ENCODE peak calls at places on chromosomes 4 and X, in seven cellular contexts. One of them, this sample, is unnamed. For H3K4me1, the result is how much of the 10 kb centered on the place peaks cover.

GRCh38 chr4:13989496-13989895 is 362.0 kb upstream of the BOD1L1 start:
- DNase-seq in psoas muscle: no peak
- DNase-seq in left ventricle myocardium inferior: no peak
- DNase-seq in left lung: no peak
- DNase-seq in suprapubic skin: no peak
- DNase-seq in upper lobe of right lung: no peak
- DNase-seq in lung: no peak
- DNase-seq in this sample: no peak

GRCh38 chr4:58166496-58166895 is 1056.3 kb upstream of the IGFBP7 start:
- DNase-seq in psoas muscle: no peak
- DNase-seq in left ventricle myocardium inferior: peak
- DNase-seq in left lung: no peak
- DNase-seq in suprapubic skin: no peak
- DNase-seq in upper lobe of right lung: no peak
- DNase-seq in lung: no peak
- DNase-seq in this sample: no peak

GRCh38 chrX:50068293-50068568 is 132.6 kb downstream of the AKAP4 start:
- DNase-seq in psoas muscle: no peak
- DNase-seq in left ventricle myocardium inferior: no peak
- DNase-seq in left lung: no peak
- DNase-seq in suprapubic skin: no peak
- DNase-seq in upper lobe of right lung: no peak
- DNase-seq in lung: no peak
- DNase-seq in this sample: no peak

GRCh38 chrX:85379174-85379907 is at the start of gene POF1B:
- DNase-seq in psoas muscle: no peak
- DNase-seq in left ventricle myocardium inferior: no peak
- DNase-seq in left lung: peak
- DNase-seq in suprapubic skin: no peak
- DNase-seq in upper lobe of right lung: no peak
- DNase-seq in lung: no peak
- DNase-seq in this sample: no peak

GRCh38 chrX:124981420-124981819 is 338.3 kb upstream of the TEX13C start:
- DNase-seq in psoas muscle: no peak
- DNase-seq in left ventricle myocardium inferior: no peak
- DNase-seq in left lung: no peak
- DNase-seq in suprapubic skin: no peak
- DNase-seq in upper lobe of right lung: no peak
- DNase-seq in lung: no peak
- DNase-seq in this sample: no peak

GRCh38 chr4:174316954-174317353 is 33.2 kb downstream of the CEP44 start:
- DNase-seq in psoas muscle: no peak
- DNase-seq in left ventricle myocardium inferior: no peak
- DNase-seq in left lung: no peak
- DNase-seq in suprapubic skin: no peak
- DNase-seq in upper lobe of right lung: no peak
- DNase-seq in lung: no peak
- DNase-seq in this sample: no peak

GRCh38 chr4:79046191-79046590 is 107.0 kb upstream of the PAQR3 start:
- DNase-seq in psoas muscle: no peak
- DNase-seq in left ventricle myocardium inferior: no peak
- DNase-seq in left lung: no peak
- DNase-seq in suprapubic skin: no peak
- DNase-seq in upper lobe of right lung: no peak
- DNase-seq in lung: no peak
- DNase-seq in this sample: no peak

GRCh38 chr4:67928547-67928946 is 34.7 kb downstream of the TMPRSS11A start:
- DNase-seq in psoas muscle: no peak
- DNase-seq in left ventricle myocardium inferior: no peak
- DNase-seq in left lung: no peak
- DNase-seq in suprapubic skin: no peak
- DNase-seq in upper lobe of right lung: no peak
- DNase-seq in lung: no peak
- DNase-seq in this sample: no peak

GRCh38 chr4:13285336-13285735 is 198.8 kb downstream of the RAB28 start:
- DNase-seq in psoas muscle: no peak
- DNase-seq in left ventricle myocardium inferior: no peak
- DNase-seq in left lung: no peak
- DNase-seq in suprapubic skin: no peak
- DNase-seq in upper lobe of right lung: no peak
- DNase-seq in lung: no peak
- DNase-seq in this sample: no peak

GRCh38 chrX:53257670-53258423 is 23.5 kb downstream of the IQSEC2 start:
- DNase-seq in psoas muscle: no peak
- DNase-seq in left ventricle myocardium inferior: no peak
- DNase-seq in left lung: no peak
- DNase-seq in suprapubic skin: no peak
- DNase-seq in upper lobe of right lung: no peak
- DNase-seq in lung: no peak
- DNase-seq in this sample: no peak

GRCh38 chrX:154918060-154918483 is 31.9 kb downstream of the F8A1 start:
- DNase-seq in psoas muscle: peak
- DNase-seq in left ventricle myocardium inferior: peak
- DNase-seq in left lung: peak
- DNase-seq in suprapubic skin: no peak
- DNase-seq in upper lobe of right lung: no peak
- DNase-seq in lung: peak
- DNase-seq in this sample: peak

GRCh38 chr4:108049406-108049805 is 59.7 kb downstream of the HADH start:
- DNase-seq in psoas muscle: no peak
- DNase-seq in left ventricle myocardium inferior: no peak
- DNase-seq in left lung: no peak
- DNase-seq in suprapubic skin: no peak
- DNase-seq in upper lobe of right lung: no peak
- DNase-seq in lung: no peak
- DNase-seq in this sample: no peak

GRCh38 chrX:110964761-110965160 is 131.2 kb upstream of the PAK3 start:
- DNase-seq in psoas muscle: no peak
- DNase-seq in left ventricle myocardium inferior: no peak
- DNase-seq in left lung: no peak
- DNase-seq in suprapubic skin: no peak
- DNase-seq in upper lobe of right lung: no peak
- DNase-seq in lung: no peak
- DNase-seq in this sample: no peak

GRCh38 chr4:80876810-80877209 is 153.7 kb upstream of the BMP3 start:
- DNase-seq in psoas muscle: no peak
- DNase-seq in left ventricle myocardium inferior: no peak
- DNase-seq in left lung: no peak
- DNase-seq in suprapubic skin: no peak
- DNase-seq in upper lobe of right lung: no peak
- DNase-seq in lung: no peak
- DNase-seq in this sample: no peak

GRCh38 chr4:157172011-157172410 is 48.5 kb upstream of the GRIA2 start:
- DNase-seq in psoas muscle: no peak
- DNase-seq in left ventricle myocardium inferior: no peak
- DNase-seq in left lung: no peak
- DNase-seq in suprapubic skin: no peak
- DNase-seq in upper lobe of right lung: no peak
- DNase-seq in lung: no peak
- DNase-seq in this sample: peak

GRCh38 chrX:40170830-40171512 is 73.2 kb upstream of the BCOR start:
- DNase-seq in psoas muscle: no peak
- DNase-seq in left ventricle myocardium inferior: no peak
- DNase-seq in left lung: no peak
- DNase-seq in suprapubic skin: no peak
- DNase-seq in upper lobe of right lung: no peak
- DNase-seq in lung: no peak
- DNase-seq in this sample: peak

GRCh38 chr4:3488791-3489190 is 25.7 kb downstream of the DOK7 start:
- DNase-seq in psoas muscle: no peak
- DNase-seq in left ventricle myocardium inferior: no peak
- DNase-seq in left lung: no peak
- DNase-seq in suprapubic skin: no peak
- DNase-seq in upper lobe of right lung: no peak
- DNase-seq in lung: no peak
- DNase-seq in this sample: no peak

GRCh38 chrX:69493193-69493592 is 10.9 kb upstream of the NALF2 start:
- DNase-seq in psoas muscle: no peak
- DNase-seq in left ventricle myocardium inferior: no peak
- DNase-seq in left lung: no peak
- DNase-seq in suprapubic skin: no peak
- DNase-seq in upper lobe of right lung: no peak
- DNase-seq in lung: no peak
- DNase-seq in this sample: peak

GRCh38 chr4:29553842-29554241 is 1166.3 kb upstream of the PCDH7 start:
- DNase-seq in psoas muscle: no peak
- DNase-seq in left ventricle myocardium inferior: no peak
- DNase-seq in left lung: no peak
- DNase-seq in suprapubic skin: no peak
- DNase-seq in upper lobe of right lung: no peak
- DNase-seq in lung: no peak
- DNase-seq in this sample: peak

GRCh38 chr4:6575503-6576240 is 683 bp downstream of the MAN2B2 start:
- DNase-seq in psoas muscle: no peak
- DNase-seq in left ventricle myocardium inferior: no peak
- DNase-seq in left lung: no peak
- DNase-seq in suprapubic skin: no peak
- DNase-seq in upper lobe of right lung: no peak
- DNase-seq in lung: no peak
- DNase-seq in this sample: no peak

GRCh38 chr4:173524218-173525117 is 5.6 kb downstream of the HAND2 start:
- DNase-seq in psoas muscle: no peak
- DNase-seq in left ventricle myocardium inferior: no peak
- DNase-seq in left lung: no peak
- DNase-seq in suprapubic skin: no peak
- DNase-seq in upper lobe of right lung: no peak
- DNase-seq in lung: no peak
- DNase-seq in this sample: no peak

GRCh38 chr4:81963506-81964020 is 410.2 kb downstream of the HNRNPD start:
- DNase-seq in psoas muscle: no peak
- DNase-seq in left ventricle myocardium inferior: no peak
- DNase-seq in left lung: no peak
- DNase-seq in suprapubic skin: no peak
- DNase-seq in upper lobe of right lung: no peak
- DNase-seq in lung: no peak
- DNase-seq in this sample: no peak

GRCh38 chr4:30718889-30719252 is 1.3 kb upstream of the PCDH7 start:
- DNase-seq in psoas muscle: no peak
- DNase-seq in left ventricle myocardium inferior: no peak
- DNase-seq in left lung: no peak
- DNase-seq in suprapubic skin: no peak
- DNase-seq in upper lobe of right lung: no peak
- DNase-seq in lung: no peak
- DNase-seq in this sample: peak

GRCh38 chr4:81562093-81562492 is 90.4 kb upstream of the RASGEF1B start:
- DNase-seq in psoas muscle: no peak
- DNase-seq in left ventricle myocardium inferior: no peak
- DNase-seq in left lung: no peak
- DNase-seq in suprapubic skin: no peak
- DNase-seq in upper lobe of right lung: no peak
- DNase-seq in lung: no peak
- DNase-seq in this sample: no peak

GRCh38 chr4:24892778-24893177 is 20.1 kb downstream of the CCDC149 start:
- DNase-seq in psoas muscle: no peak
- DNase-seq in left ventricle myocardium inferior: no peak
- DNase-seq in left lung: no peak
- DNase-seq in suprapubic skin: no peak
- DNase-seq in upper lobe of right lung: no peak
- DNase-seq in lung: no peak
- DNase-seq in this sample: no peak

GRCh38 chr4:9988349-9988748 is 32.9 kb downstream of the SLC2A9 start:
- DNase-seq in psoas muscle: no peak
- DNase-seq in left ventricle myocardium inferior: no peak
- DNase-seq in left lung: no peak
- DNase-seq in suprapubic skin: no peak
- DNase-seq in upper lobe of right lung: no peak
- DNase-seq in lung: no peak
- DNase-seq in this sample: no peak

GRCh38 chr4:99856166-99856565 is 38.1 kb downstream of the LAMTOR3 start:
- DNase-seq in psoas muscle: no peak
- DNase-seq in left ventricle myocardium inferior: no peak
- DNase-seq in left lung: no peak
- DNase-seq in suprapubic skin: no peak
- DNase-seq in upper lobe of right lung: no peak
- DNase-seq in lung: no peak
- DNase-seq in this sample: no peak

GRCh38 chr4:99853993-99854392 is 37.4 kb downstream of the DAPP1 start:
- DNase-seq in psoas muscle: no peak
- DNase-seq in left ventricle myocardium inferior: no peak
- DNase-seq in left lung: no peak
- DNase-seq in suprapubic skin: no peak
- DNase-seq in upper lobe of right lung: no peak
- DNase-seq in lung: no peak
- DNase-seq in this sample: no peak

GRCh38 chr4:99859618-99860017 is 34.6 kb downstream of the LAMTOR3 start:
- DNase-seq in psoas muscle: no peak
- DNase-seq in left ventricle myocardium inferior: no peak
- DNase-seq in left lung: no peak
- DNase-seq in suprapubic skin: no peak
- DNase-seq in upper lobe of right lung: no peak
- DNase-seq in lung: no peak
- DNase-seq in this sample: no peak

GRCh38 chr4:99855677-99856076 is 38.5 kb downstream of the LAMTOR3 start:
- DNase-seq in psoas muscle: no peak
- DNase-seq in left ventricle myocardium inferior: no peak
- DNase-seq in left lung: no peak
- DNase-seq in suprapubic skin: no peak
- DNase-seq in upper lobe of right lung: no peak
- DNase-seq in lung: no peak
- DNase-seq in this sample: no peak

GRCh38 chr4:99857302-99857701 is 36.9 kb downstream of the LAMTOR3 start:
- DNase-seq in psoas muscle: no peak
- DNase-seq in left ventricle myocardium inferior: no peak
- DNase-seq in left lung: no peak
- DNase-seq in suprapubic skin: no peak
- DNase-seq in upper lobe of right lung: no peak
- DNase-seq in lung: no peak
- DNase-seq in this sample: no peak
- H3K4me1 ChIP-seq in psoas muscle: under half
- H3K4me1 ChIP-seq in left ventricle myocardium inferior: under half
- H3K4me1 ChIP-seq in left lung: under half
- H3K4me1 ChIP-seq in suprapubic skin: under half
- H3K4me1 ChIP-seq in upper lobe of right lung: under half
- H3K4me1 ChIP-seq in lung: under half
- H3K4me1 ChIP-seq in this sample: under half

GRCh38 chr4:7887415-7887814 is 52.2 kb downstream of the AFAP1 start:
- DNase-seq in psoas muscle: no peak
- DNase-seq in left ventricle myocardium inferior: no peak
- DNase-seq in left lung: no peak
- DNase-seq in suprapubic skin: no peak
- DNase-seq in upper lobe of right lung: no peak
- DNase-seq in lung: no peak
- DNase-seq in this sample: no peak
- H3K4me3 ChIP-seq in psoas muscle: no peak
- H3K4me3 ChIP-seq in left ventricle myocardium inferior: no peak
- H3K4me3 ChIP-seq in left lung: no peak
- H3K4me3 ChIP-seq in suprapubic skin: no peak
- H3K4me3 ChIP-seq in upper lobe of right lung: no peak
- H3K4me3 ChIP-seq in lung: no peak
- H3K4me3 ChIP-seq in this sample: no peak

GRCh38 chrX:25022499-25023325 is 6.9 kb upstream of the ARX start:
- DNase-seq in psoas muscle: no peak
- DNase-seq in left ventricle myocardium inferior: no peak
- DNase-seq in left lung: no peak
- DNase-seq in suprapubic skin: no peak
- DNase-seq in upper lobe of right lung: no peak
- DNase-seq in lung: no peak
- DNase-seq in this sample: no peak
- TF ChIP-seq CTCF in psoas muscle: no peak
- TF ChIP-seq CTCF in left ventricle myocardium inferior: no peak
- TF ChIP-seq CTCF in left lung: no peak
- TF ChIP-seq CTCF in suprapubic skin: no peak
- TF ChIP-seq CTCF in upper lobe of right lung: no peak
- TF ChIP-seq CTCF in lung: no peak
- TF ChIP-seq CTCF in this sample: no peak

GRCh38 chr4:186702297-186702696 is 21.4 kb downstream of the FAT1 start:
- DNase-seq in psoas muscle: no peak
- DNase-seq in left ventricle myocardium inferior: no peak
- DNase-seq in left lung: no peak
- DNase-seq in suprapubic skin: no peak
- DNase-seq in upper lobe of right lung: no peak
- DNase-seq in lung: no peak
- DNase-seq in this sample: no peak
- H3K4me1 ChIP-seq in psoas muscle: under half
- H3K4me1 ChIP-seq in left ventricle myocardium inferior: half or more
- H3K4me1 ChIP-seq in left lung: under half
- H3K4me1 ChIP-seq in suprapubic skin: under half
- H3K4me1 ChIP-seq in upper lobe of right lung: under half
- H3K4me1 ChIP-seq in lung: under half
- H3K4me1 ChIP-seq in this sample: under half